ENCODE peak calls at places on chromosomes 1 and 21, in ten cellular contexts. A is astrocyte of the cerebellum; H is HTR-8/SVneo; R is HS-27A; Q is body of pancreas; U is cardiac muscle cell; S is heart right ventricle; D is activated naive CD4-positive, alpha-beta T cell treated with anti-CD3 and anti-CD28 coated beads, Interleukin-2, amount 10 ng/mL, durations not matched to agents 7 days and 5 days; J is CD8-positive, alpha-beta memory T cell; Z is psoas muscle. G is an unnamed sample.

GRCh38 chr1:235942625-235942934 is 75.9 kb upstream of the LYST start:
- DNase-seq in Q (no peak), S (no peak), H (no peak), R (no peak), J (no peak), D (no peak), Z (no peak), A (no peak), U (no peak), G (no peak)

GRCh38 chr1:24925082-24925779 is 4.8 kb downstream of the RUNX3 start:
- DNase-seq in D (peak; percentile 84), Q (no peak), U (no peak), Z (no peak), H (no peak), R (no peak), J (peak; percentile 82), S (no peak), A (no peak), G (peak; percentile 95)

GRCh38 chr1:211614615-211615014 is 35.7 kb upstream of the SLC30A1 start:
- DNase-seq in Q (no peak), Z (no peak), J (no peak), A (no peak), S (no peak), U (no peak), D (no peak), R (no peak), H (no peak), G (no peak)

GRCh38 chr1:94463765-94464330 is 45.7 kb downstream of the ABCD3 start:
- DNase-seq in J (peak; percentile 19), A (peak; percentile 18), R (peak; percentile 19), D (peak; percentile 23), U (no peak), S (no peak), Q (peak; percentile 12), H (peak; percentile 21), Z (no peak), G (no peak)

GRCh38 chr1:87436534-87436933 is 107.9 kb downstream of the LMO4 start:
- DNase-seq in U (peak; percentile 23), R (no peak), A (no peak), S (peak; percentile 24), J (no peak), Z (no peak), H (no peak), Q (no peak), D (no peak), G (no peak)

GRCh38 chr1:1305300-1306069 is 2.2 kb downstream of the ACAP3 start:
- DNase-seq in H (peak; percentile 68), Z (peak; percentile 84), D (peak; percentile 86), A (peak; percentile 6), S (peak; percentile 73), Q (peak; percentile 59), R (peak; percentile 63), J (peak; percentile 66), U (no peak), G (peak; percentile 88)

GRCh38 chr1:21490774-21491482 is 18.3 kb upstream of the ALPL start:
- DNase-seq in D (peak; percentile 50), S (no peak), U (no peak), J (no peak), Z (no peak), H (no peak), A (no peak), R (peak; percentile 52), Q (peak; percentile 23), G (no peak)

GRCh38 chr1:11720523-11720922 is 15.4 kb upstream of the AGTRAP start:
- DNase-seq in R (no peak), J (no peak), Q (no peak), H (no peak), U (no peak), A (no peak), D (no peak), S (no peak), Z (no peak), G (no peak)

GRCh38 chr1:203290261-203291089 is 14.8 kb upstream of the BTG2 start:
- DNase-seq in J (peak; percentile 97), U (peak; percentile 95), R (no peak), A (peak; percentile 27), S (peak; percentile 93), Z (peak; percentile 98), Q (peak; percentile 98), D (peak; percentile 99), H (no peak), G (peak; percentile 99)

GRCh38 chr1:235341334-235341733 is 13.0 kb downstream of the GGPS1 start:
- DNase-seq in J (no peak), H (no peak), S (no peak), Q (no peak), Z (no peak), A (no peak), R (no peak), U (no peak), D (no peak), G (no peak)

GRCh38 chr1:212045981-212046380 is 10.4 kb downstream of the DTL start:
- DNase-seq in S (no peak), R (no peak), J (no peak), D (no peak), H (no peak), Z (no peak), Q (no peak), A (no peak), U (no peak), G (no peak)

GRCh38 chr1:37037675-37038074 is 3.4 kb upstream of the GRIK3 start:
- DNase-seq in J (no peak), A (no peak), R (no peak), D (no peak), S (no peak), Q (no peak), Z (no peak), H (no peak), U (no peak), G (no peak)

GRCh38 chr1:1304331-1305299 is 3.1 kb downstream of the ACAP3 start:
- DNase-seq in Z (peak; percentile 88), R (peak; percentile 53), S (peak; percentile 76), U (peak; percentile 66), D (no peak), A (peak; percentile 15), J (no peak), Q (peak; percentile 75), H (peak; percentile 71), G (no peak)

GRCh38 chr1:36223373-36223995 is 759 bp upstream of the THRAP3 start:
- DNase-seq in A (no peak), S (no peak), U (no peak), H (peak; percentile 43), Z (no peak), Q (no peak), R (no peak), J (peak; percentile 73), D (no peak), G (no peak)

GRCh38 chr1:180881806-180882509 is 30.7 kb upstream of the KIAA1614 start:
- DNase-seq in S (no peak), J (no peak), Z (no peak), H (peak; percentile 60), R (no peak), Q (no peak), A (peak; percentile 33), U (peak; percentile 75), D (no peak), G (no peak)

GRCh38 chr21:44874497-44875331 is 1.2 kb upstream of the PTTG1IP start:
- DNase-seq in U (peak; percentile 17), H (no peak), R (no peak), D (peak; percentile 61), J (peak; percentile 52), Q (peak; percentile 68), A (no peak), S (peak; percentile 81), Z (peak; percentile 82), G (peak; percentile 79)

GRCh38 chr1:232982238-232982944 is 32.0 kb downstream of the NTPCR start:
- DNase-seq in J (no peak), R (no peak), H (peak; percentile 21), Q (peak; percentile 33), U (no peak), D (no peak), Z (peak; percentile 68), S (no peak), A (peak; percentile 32), G (no peak)

GRCh38 chr1:179175011-179175934 is 54.2 kb downstream of the ABL2 start:
- DNase-seq in J (no peak), A (no peak), H (no peak), D (no peak), R (no peak), Z (no peak), U (no peak), S (no peak), Q (peak; percentile 20), G (no peak)

GRCh38 chr1:234887026-234887910 is 241.4 kb downstream of the TOMM20 start:
- DNase-seq in D (no peak), U (no peak), H (no peak), J (no peak), Q (no peak), R (no peak), A (no peak), Z (peak; percentile 81), S (no peak), G (no peak)

GRCh38 chr1:201599548-201599947 is 60.6 kb downstream of the NAV1 start:
- DNase-seq in D (no peak), H (no peak), S (no peak), Z (no peak), U (no peak), Q (no peak), J (no peak), A (no peak), R (no peak), G (no peak)

GRCh38 chr1:201543871-201544521 is 5.1 kb downstream of the NAV1 start:
- DNase-seq in D (no peak), U (no peak), Q (no peak), A (no peak), R (no peak), H (no peak), S (no peak), J (no peak), Z (no peak), G (no peak)

GRCh38 chr1:211828584-211829342 is 1.8 kb downstream of the LPGAT1 start:
- DNase-seq in Q (no peak), Z (no peak), U (no peak), J (no peak), S (no peak), D (no peak), A (no peak), H (no peak), R (no peak), G (no peak)

GRCh38 chr21:46124083-46124925 is 26.4 kb downstream of the COL6A2 start:
- DNase-seq in A (no peak), H (no peak), U (no peak), D (peak; percentile 16), R (no peak), S (no peak), J (no peak), Q (peak; percentile 5), Z (peak; percentile 37), G (no peak)

GRCh38 chr1:204313675-204314074 is 46.1 kb downstream of the PLEKHA6 start:
- DNase-seq in U (no peak), Z (no peak), R (no peak), J (no peak), D (no peak), Q (no peak), H (no peak), S (no peak), A (no peak), G (no peak)

GRCh38 chr21:25967566-25968438 is 202.8 kb downstream of the APP start:
- DNase-seq in D (no peak), A (no peak), J (peak; percentile 0), R (no peak), Z (no peak), S (no peak), U (no peak), H (no peak), Q (no peak), G (no peak)

GRCh38 chr1:46983416-46983815 is 40.1 kb upstream of the CYP4X1 start:
- DNase-seq in A (no peak), H (no peak), Q (no peak), U (peak; percentile 29), D (no peak), S (no peak), R (no peak), Z (no peak), J (no peak), G (no peak)

GRCh38 chr21:44965251-44966022 is 25.6 kb downstream of the SLX9 start:
- DNase-seq in H (peak; percentile 41), D (no peak), J (no peak), Z (peak; percentile 48), S (peak; percentile 8), A (no peak), Q (no peak), R (no peak), U (no peak), G (peak; percentile 71)

GRCh38 chr1:23132033-23132432 is 36.6 kb downstream of the LUZP1 start:
- DNase-seq in R (no peak), H (no peak), Z (no peak), Q (no peak), S (no peak), D (no peak), J (no peak), A (no peak), U (no peak), G (no peak)

G was measured in activated effector memory CD4-positive, alpha-beta T cell treated with anti-CD3 and anti-CD28 coated beads, Interleukin-2, amount 50 U/mL, for 16 hours.